ENCODE peak calls at places on chromosomes 6 and 20, in eight cellular contexts. R is AG08396, Q is islet precursor cell, A is H9, J is astrocyte, M is GM04504, F is nucleus accumbens, N is mesenchymal stem cell. U is an unnamed sample.
A peak's percentile ranks its signal among the peaks of the same experiment; 100 is the strongest.

GRCh38 chr6:159117031-159117430 is 52.2 kb upstream of the FNDC1 start:
- DNase-seq in R (no peak), Q (no peak), A (no peak), J (no peak), M (peak; percentile 65), F (no peak), N (no peak), U (no peak)

GRCh38 chr6:55379895-55380294 is 52.6 kb downstream of the GFRAL start:
- DNase-seq in R (no peak), Q (no peak), A (no peak), J (no peak), M (no peak), F (no peak), N (peak; percentile 24), U (no peak)

GRCh38 chr6:92114091-92114490 is 1305.3 kb downstream of the EPHA7 start:
- DNase-seq in R (no peak), Q (no peak), A (no peak), J (no peak), M (no peak), F (no peak), N (no peak), U (no peak)

GRCh38 chr6:161748535-161749386 is 474.9 kb upstream of the AGPAT4 start:
- DNase-seq in R (no peak), Q (peak; percentile 87), A (peak; percentile 89), J (no peak), M (no peak), F (no peak), N (peak; percentile 9), U (peak; percentile 19)

GRCh38 chr6:136723780-136724179 is 68.5 kb downstream of the MAP3K5 start:
- DNase-seq in R (no peak), Q (no peak), A (no peak), J (no peak), M (no peak), F (no peak), N (no peak), U (no peak)

GRCh38 chr6:70849348-70850069 is 107.4 kb downstream of the B3GAT2 start:
- DNase-seq in R (no peak), Q (no peak), A (no peak), J (no peak), M (no peak), F (no peak), N (peak; percentile 33), U (no peak)

GRCh38 chr20:4795394-4795793 is 73.7 kb downstream of the PRND start:
- DNase-seq in R (peak; percentile 78), Q (peak; percentile 76), A (peak; percentile 56), J (peak; percentile 45), M (peak; percentile 39), F (no peak), N (peak; percentile 56), U (peak; percentile 18)

GRCh38 chr6:1381397-1382330 is 7.7 kb upstream of the FOXF2 start:
- DNase-seq in R (peak; percentile 86), Q (peak; percentile 74), A (peak; percentile 63), J (no peak), M (no peak), F (peak; percentile 13), N (no peak), U (no peak)

GRCh38 chr6:116111552-116112528 is 11.2 kb downstream of the NT5DC1 start:
- DNase-seq in R (peak; percentile 30), Q (peak; percentile 76), A (peak; percentile 63), J (no peak), M (no peak), F (no peak), N (peak; percentile 52), U (peak; percentile 29)

GRCh38 chr20:59994697-59995122 is 36.5 kb downstream of the CDH26 start:
- DNase-seq in R (no peak), Q (peak; percentile 93), A (peak; percentile 96), J (no peak), M (no peak), F (no peak), N (no peak), U (no peak)

GRCh38 chr20:7856756-7857155 is 83.5 kb downstream of the HAO1 start:
- DNase-seq in R (no peak), Q (no peak), A (no peak), J (peak; percentile 62), M (no peak), F (no peak), N (peak; percentile 62), U (no peak)

GRCh38 chr6:72844614-72845013 is 222.8 kb downstream of the KCNQ5 start:
- DNase-seq in R (no peak), Q (no peak), A (no peak), J (no peak), M (no peak), F (no peak), N (no peak), U (no peak)

GRCh38 chr6:11208267-11208666 is 24.2 kb downstream of the NEDD9 start:
- DNase-seq in R (no peak), Q (no peak), A (no peak), J (no peak), M (no peak), F (no peak), N (no peak), U (no peak)

GRCh38 chr6:133129556-133129955 is 111.6 kb upstream of the EYA4 start:
- DNase-seq in R (no peak), Q (no peak), A (no peak), J (no peak), M (no peak), F (no peak), N (no peak), U (peak; percentile 52)

GRCh38 chr6:30711758-30712380 is 5.2 kb downstream of the MDC1 start:
- DNase-seq in R (no peak), Q (no peak), A (no peak), J (no peak), M (no peak), F (no peak), N (no peak), U (no peak)